ENCODE peak calls at places on chromosomes 11 and 22, in seven cellular contexts. P, E, T, A, R, W and U are unnamed samples.

GRCh38 chr22:40533712-40534378 is 102.7 kb downstream of the MRTFA start:
- DNase-seq in P (peak; percentile 62), E (no peak), R (peak; percentile 42), W (no peak), A (no peak), T (no peak), U (no peak)

GRCh38 chr11:86278226-86278625 is 23.8 kb upstream of the HIKESHI start:
- DNase-seq in E (no peak), R (no peak), A (no peak), W (no peak), T (no peak), P (no peak), U (no peak)

GRCh38 chr22:33869946-33870345 is 50.3 kb downstream of the LARGE1 start:
- DNase-seq in T (no peak), P (no peak), A (no peak), E (no peak), R (no peak), W (no peak), U (no peak)

GRCh38 chr11:69297926-69298777 is 4.2 kb downstream of the MYEOV start:
- DNase-seq in A (peak; percentile 95), W (peak; percentile 84), P (peak; percentile 95), E (peak; percentile 73), T (peak; percentile 96), R (no peak), U (peak; percentile 22)

GRCh38 chr22:27193215-27193614 is 535.8 kb downstream of the MIAT start:
- DNase-seq in P (no peak), T (no peak), R (no peak), W (no peak), E (no peak), A (no peak), U (no peak)

GRCh38 chr11:117319214-117319840 is 3.3 kb upstream of the BACE1 start:
- DNase-seq in T (no peak), P (no peak), R (no peak), E (no peak), A (no peak), W (no peak), U (no peak)

GRCh38 chr11:119110439-119110838 is 3.3 kb downstream of the C2CD2L start:
- DNase-seq in A (no peak), R (no peak), T (no peak), W (no peak), E (peak; percentile 16), P (no peak), U (no peak)

GRCh38 chr22:49299821-49300231 is 527.8 kb downstream of the BRD1 start:
- DNase-seq in W (peak; percentile 10), T (no peak), R (no peak), P (no peak), E (peak; percentile 14), A (no peak), U (no peak)

GRCh38 chr11:19116315-19116970 is 525 bp upstream of the ZDHHC13 start:
- DNase-seq in P (no peak), T (no peak), W (no peak), E (no peak), R (no peak), A (no peak), U (no peak)

GRCh38 chr11:88414385-88414861 is 76.9 kb upstream of the CTSC start:
- DNase-seq in T (no peak), W (peak; percentile 43), P (peak; percentile 65), R (peak; percentile 78), E (no peak), A (no peak), U (no peak)

GRCh38 chr11:73889019-73889418 is 12.2 kb downstream of the PAAF1 start:
- DNase-seq in W (no peak), T (no peak), E (no peak), P (peak; percentile 79), R (no peak), A (no peak), U (no peak)

GRCh38 chr22:11626422-11626773 is 3901.6 kb upstream of the OR11H1 start:
- DNase-seq in W (no peak), E (no peak), P (no peak), A (peak; percentile 60), R (no peak), T (no peak), U (no peak)

GRCh38 chr22:11627436-11627797 is 3900.6 kb upstream of the OR11H1 start:
- DNase-seq in A (no peak), W (no peak), T (peak; percentile 72), R (no peak), P (no peak), E (peak; percentile 48), U (no peak)

GRCh38 chr22:11629661-11630385 is 3898.2 kb upstream of the OR11H1 start:
- DNase-seq in P (no peak), T (peak; percentile 68), E (peak; percentile 46), R (no peak), W (no peak), A (peak; percentile 79), U (no peak)

GRCh38 chr22:11627798-11628650 is 3900.0 kb upstream of the OR11H1 start:
- DNase-seq in A (peak; percentile 84), P (no peak), T (peak; percentile 84), R (no peak), W (no peak), E (peak; percentile 49), U (no peak)

DNA sequence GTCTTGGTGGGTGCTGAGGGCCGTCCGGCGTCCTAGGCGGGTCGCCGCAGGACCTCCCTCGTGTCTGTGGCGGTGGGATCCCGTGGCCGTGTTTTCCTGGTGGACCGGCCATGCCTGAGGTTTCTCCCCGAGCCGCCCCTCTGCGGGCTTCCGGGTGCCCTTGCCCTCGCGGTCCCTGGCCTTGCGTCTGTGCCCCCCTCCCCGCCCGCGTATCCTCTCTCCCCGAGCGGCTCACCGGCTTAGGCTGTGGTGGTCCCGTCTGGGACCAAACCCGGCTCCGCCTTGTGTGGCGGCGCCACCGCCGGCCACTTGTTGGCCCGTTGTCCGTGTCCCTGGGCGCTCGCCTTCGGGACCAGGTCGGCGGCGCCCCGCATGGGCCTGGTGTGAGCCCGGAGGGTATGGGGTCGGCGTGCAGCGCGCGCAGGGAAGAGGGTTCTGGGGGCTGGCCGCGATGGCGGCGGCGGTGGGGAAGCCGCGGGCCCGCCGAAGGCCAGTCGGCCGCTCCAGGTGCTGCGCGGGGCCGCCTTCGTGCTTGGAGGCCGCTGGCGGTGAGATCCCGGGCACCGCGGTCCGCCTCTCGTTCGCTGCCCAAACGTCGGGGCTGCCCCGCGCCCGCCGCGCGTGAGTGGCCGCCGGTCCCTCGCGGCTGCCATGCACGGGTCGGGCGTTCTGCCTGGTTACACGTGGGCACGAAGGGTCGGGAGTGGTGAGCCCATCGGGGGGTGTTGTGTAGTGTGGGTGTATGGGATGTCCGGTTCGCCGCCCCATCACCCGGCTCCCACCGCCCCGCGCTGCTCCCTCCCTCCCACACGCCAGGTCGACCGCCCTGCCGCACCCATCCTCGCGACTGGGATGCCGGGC is 3899.1 kb upstream of the OR11H1 start:
- DNase-seq in R (no peak), P (no peak), T (peak; percentile 82), W (no peak), E (peak; percentile 47), A (peak; percentile 83), U (no peak)
- H3K9me3 ChIP-seq in R (peaks cover 17% of the 10 kb centered on the region), P (peaks cover 40% of the 10 kb centered on the region), T (no peaks in the 10 kb centered on the region), W (no peaks in the 10 kb centered on the region), E (peaks cover 7% of the 10 kb centered on the region), A (peaks cover 59% of the 10 kb centered on the region), U (no peaks in the 10 kb centered on the region)

GRCh38 chr11:58711832-58712231 is 19.9 kb downstream of the GLYAT start:
- DNase-seq in W (no peak), R (no peak), T (no peak), E (no peak), A (no peak), P (no peak), U (no peak)

DNA sequence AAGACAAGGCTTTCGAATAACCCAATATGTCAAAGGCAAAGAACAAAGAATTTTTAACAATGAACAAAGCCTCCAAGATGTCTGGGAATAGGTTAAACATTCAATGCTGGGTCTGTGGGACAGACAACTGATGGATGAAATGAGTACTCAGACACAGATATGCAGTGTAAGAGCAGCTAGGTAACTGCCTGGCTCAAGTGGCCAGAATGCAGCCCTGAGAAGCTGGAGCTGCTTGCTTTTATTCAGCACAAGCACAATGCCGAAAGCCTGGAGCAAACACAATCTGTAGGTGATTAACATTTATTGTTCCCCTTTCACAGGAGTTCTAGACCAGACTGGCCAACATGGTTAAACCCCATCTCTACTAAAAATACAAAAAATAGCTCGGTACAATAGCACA is 24.0 kb downstream of the GLYAT start:
- DNase-seq in P (no peak), A (no peak), T (no peak), E (no peak), W (no peak), R (no peak), U (no peak)
- H3K9me3 ChIP-seq in P (no peaks in the 10 kb centered on the region), A (peaks cover 13% of the 10 kb centered on the region), T (no peaks in the 10 kb centered on the region), E (no peaks in the 10 kb centered on the region), W (no peaks in the 10 kb centered on the region), R (no peaks in the 10 kb centered on the region), U (no peaks in the 10 kb centered on the region)

GRCh38 chr22:36292823-36293530 is 40.0 kb downstream of the APOL1 start:
- DNase-seq in P (no peak), R (no peak), E (peak; percentile 11), T (peak; percentile 62), A (peak; percentile 69), W (no peak), U (no peak)

GRCh38 chr22:36293606-36294292 is 40.8 kb downstream of the APOL1 start:
- DNase-seq in R (no peak), T (peak; percentile 76), E (peak; percentile 47), W (no peak), P (no peak), A (peak; percentile 58), U (no peak)

GRCh38 chr22:36294293-36294620 is 41.3 kb downstream of the APOL1 start:
- DNase-seq in W (no peak), E (no peak), R (no peak), T (no peak), P (no peak), A (no peak), U (no peak)

GRCh38 chr22:36289406-36289870 is 36.5 kb downstream of the APOL1 start:
- DNase-seq in W (no peak), R (no peak), A (no peak), P (no peak), T (no peak), E (peak; percentile 27), U (no peak)

DNA sequence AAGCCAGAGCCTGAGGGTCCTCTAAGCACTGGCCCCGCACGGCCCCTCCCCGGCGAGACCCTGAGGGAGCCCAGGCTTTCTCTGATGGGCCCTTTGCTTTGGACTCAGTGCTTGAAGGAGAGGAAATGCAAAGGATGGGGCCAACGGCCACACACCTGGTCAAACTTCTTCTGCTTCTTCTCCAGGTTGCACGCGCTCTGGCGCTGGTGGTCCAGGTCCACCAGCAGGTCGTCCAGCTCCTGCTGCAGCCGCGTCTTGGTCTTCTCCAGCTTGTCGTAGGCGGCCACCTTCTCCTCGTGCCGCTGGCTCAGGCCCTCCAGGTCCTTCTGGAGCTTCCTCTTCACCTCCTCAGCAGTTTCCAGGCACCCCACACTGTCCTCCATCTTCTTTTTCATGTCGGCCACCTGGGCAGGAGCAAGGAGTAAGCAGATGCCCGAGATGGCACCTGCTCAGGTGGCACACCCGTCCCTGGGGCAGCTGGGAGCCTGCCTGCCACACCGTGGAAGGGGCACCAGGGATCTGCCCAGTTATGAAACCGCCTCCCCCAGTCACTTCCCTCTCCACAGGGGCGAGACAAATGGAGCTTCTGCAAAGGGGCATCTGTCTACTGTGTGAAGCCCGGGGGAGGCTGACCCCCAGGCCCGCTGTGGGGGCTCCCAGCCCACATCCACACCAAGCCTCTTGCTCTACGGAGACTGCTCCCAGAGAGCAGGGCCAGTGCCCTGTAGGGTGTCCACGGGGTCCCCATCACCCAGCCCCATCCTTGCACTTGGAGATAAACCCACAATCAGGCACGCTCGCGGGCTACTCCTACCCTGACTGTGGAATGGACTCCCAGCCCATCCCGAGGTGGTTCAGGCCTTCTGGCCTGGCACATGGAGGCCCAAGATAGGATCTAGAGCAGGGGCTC is 39.2 kb downstream of the APOL1 start:
- DNase-seq in R (no peak), T (peak; percentile 64), A (peak; percentile 55), W (no peak), E (peak; percentile 44), P (no peak), U (no peak)
- H3K9me3 ChIP-seq in R (no peaks in the 10 kb centered on the region), T (no peaks in the 10 kb centered on the region), A (no peaks in the 10 kb centered on the region), W (no peaks in the 10 kb centered on the region), E (no peaks in the 10 kb centered on the region), P (no peaks in the 10 kb centered on the region), U (no peaks in the 10 kb centered on the region)

GRCh38 chr22:46099740-46100139 is 50.6 kb upstream of the PPARA start:
- DNase-seq in R (no peak), A (peak; percentile 23), T (no peak), E (no peak), P (no peak), W (no peak), U (no peak)
- H3K9me3 ChIP-seq in R (no peaks in the 10 kb centered on the region), A (no peaks in the 10 kb centered on the region), T (no peaks in the 10 kb centered on the region), E (no peaks in the 10 kb centered on the region), P (no peaks in the 10 kb centered on the region), W (no peaks in the 10 kb centered on the region), U (no peaks in the 10 kb centered on the region)